ENCODE peak calls at places on chromosomes 5 and 9, in six cellular contexts. N is SK-N-SH, P is stomach, X is sigmoid colon, G is ovary, I is GM12878. O is an unnamed sample. For H3K36me3, the result is how much of the 10 kb centered on the place peaks cover.

GRCh38 chr9:113547501-113547900 is 84.0 kb downstream of the RGS3 start:
- DNase-seq in N (no peak), P (no peak), X (no peak), G (no peak), I (no peak), O (no peak)

GRCh38 chr5:134041570-134042411 is 37.0 kb upstream of the VDAC1 start:
- DNase-seq in N (no peak), P (no peak), X (no peak), G (no peak), I (peak), O (no peak)

GRCh38 chr5:155651-156410 is 35.5 kb upstream of the LRRC14B start:
- DNase-seq in N (no peak), P (no peak), X (peak), G (no peak), I (no peak), O (no peak)

GRCh38 chr9:131925677-131926076 is 154.0 kb downstream of the MED27 start:
- DNase-seq in N (no peak), P (no peak), X (no peak), G (no peak), I (no peak), O (no peak)

GRCh38 chr9:86303316-86303975 is 21.1 kb upstream of the ISCA1 start:
- DNase-seq in N (no peak), P (no peak), X (no peak), G (no peak), I (no peak), O (no peak)

GRCh38 chr9:95452176-95452575 is 64.6 kb downstream of the PTCH1 start:
- DNase-seq in N (no peak), P (no peak), X (no peak), G (no peak), I (no peak), O (no peak)

GRCh38 chr5:111781200-111781599 is 24.2 kb upstream of the NREP start:
- DNase-seq in N (no peak), P (peak), X (peak), G (peak), I (no peak), O (peak)

GRCh38 chr5:118990582-118990981 is 2.2 kb upstream of the DTWD2 start:
- DNase-seq in N (no peak), P (no peak), X (no peak), G (no peak), I (no peak), O (no peak)

GRCh38 chr5:32233696-32234447 is 59.8 kb upstream of the GOLPH3 start:
- DNase-seq in N (no peak), P (peak), X (no peak), G (peak), I (no peak), O (peak)

GRCh38 chr9:136399176-136400037 is 563 bp downstream of the SNAPC4 start:
- DNase-seq in N (peak), P (no peak), X (no peak), G (peak), I (no peak), O (no peak)

GRCh38 chr5:111960466-111961215 is 203.6 kb upstream of the NREP start:
- DNase-seq in N (no peak), P (no peak), X (no peak), G (no peak), I (no peak), O (no peak)

GRCh38 chr5:163503106-163504090 is 2.0 kb upstream of the MAT2B start:
- DNase-seq in N (peak), P (peak), X (peak), G (peak), I (peak), O (no peak)

GRCh38 chr5:14208071-14209021 is 65.2 kb downstream of the TRIO start:
- DNase-seq in N (no peak), P (no peak), X (no peak), G (no peak), I (peak), O (no peak)

GRCh38 chr9:137026828-137027227 is 1.2 kb downstream of the ABCA2 start:
- DNase-seq in N (no peak), P (peak), X (no peak), G (no peak), I (no peak), O (no peak)

GRCh38 chr9:98654247-98654646 is 54.5 kb downstream of the GABBR2 start:
- DNase-seq in N (no peak), P (no peak), X (no peak), G (no peak), I (no peak), O (no peak)

GRCh38 chr5:24923400-24923799 is 278.6 kb upstream of the CDH10 start:
- DNase-seq in N (no peak), P (no peak), X (no peak), G (no peak), I (no peak), O (no peak)

GRCh38 chr5:2832394-2832793 is 80.9 kb upstream of the IRX2 start:
- DNase-seq in N (no peak), P (no peak), X (no peak), G (no peak), I (no peak), O (no peak)

GRCh38 chr5:4963265-4963664 is 176.9 kb upstream of the ADAMTS16 start:
- DNase-seq in N (no peak), P (no peak), X (no peak), G (no peak), I (no peak), O (no peak)

GRCh38 chr9:131395027-131395744 is 1.3 kb downstream of the PRRC2B start:
- DNase-seq in N (no peak), P (peak), X (no peak), G (peak), I (peak), O (no peak)

GRCh38 chr5:88826959-88827585 is 55.9 kb downstream of the MEF2C start:
- DNase-seq in N (no peak), P (no peak), X (peak), G (no peak), I (peak), O (peak)

GRCh38 chr9:35609001-35609819 is 4.1 kb downstream of the TESK1 start:
- DNase-seq in N (no peak), P (no peak), X (peak), G (no peak), I (no peak), O (no peak)

GRCh38 chr5:38803246-38803645 is 42.6 kb upstream of the OSMR start:
- DNase-seq in N (no peak), P (no peak), X (no peak), G (no peak), I (no peak), O (no peak)

GRCh38 chr5:38809388-38810359 is 36.1 kb upstream of the OSMR start:
- DNase-seq in N (peak), P (peak), X (peak), G (peak), I (no peak), O (peak)

GRCh38 chr5:38802125-38802524 is 43.7 kb upstream of the OSMR start:
- DNase-seq in N (no peak), P (no peak), X (no peak), G (no peak), I (no peak), O (no peak)

GRCh38 chr5:38808666-38809343 is 37.0 kb upstream of the OSMR start:
- DNase-seq in N (no peak), P (no peak), X (no peak), G (peak), I (no peak), O (no peak)

DNA sequence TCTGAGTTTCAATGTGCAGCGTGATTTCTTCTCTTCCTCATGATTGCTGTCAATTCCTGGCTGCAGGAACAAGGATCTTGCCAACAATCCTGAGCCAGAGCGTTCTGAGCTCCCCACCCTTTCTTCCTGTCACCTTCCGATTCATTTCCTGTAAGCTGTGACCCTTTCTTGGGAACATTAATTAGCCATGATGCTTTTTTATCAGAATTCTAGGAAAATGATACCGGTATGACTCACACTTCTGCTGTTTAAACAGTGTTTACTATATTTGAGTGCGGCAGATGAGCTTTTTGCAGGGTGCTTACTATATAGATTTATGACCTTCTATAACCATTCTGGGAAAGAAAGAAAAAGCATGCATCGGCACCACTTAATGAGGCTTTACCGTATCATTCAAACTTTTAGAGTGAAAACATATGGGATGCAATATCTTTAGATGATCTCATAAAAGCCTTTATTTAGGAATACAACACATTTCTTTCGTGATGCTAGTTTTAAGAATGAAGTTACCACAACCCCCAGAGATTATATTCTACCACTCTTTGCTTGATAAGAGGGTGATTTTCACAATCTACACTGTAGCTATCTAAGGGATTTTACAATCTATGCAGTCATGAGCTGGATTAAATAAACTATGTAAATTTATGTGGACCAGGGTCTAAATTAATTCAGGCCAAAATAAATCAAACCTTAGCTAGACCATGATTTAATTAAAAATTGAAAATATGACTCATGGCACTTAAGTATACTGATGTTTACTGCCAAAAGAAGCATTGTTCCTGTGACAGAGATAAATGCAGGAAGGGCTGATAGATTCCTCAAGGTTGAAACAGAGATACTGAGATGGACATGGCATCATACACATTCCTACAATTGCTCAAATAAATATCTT is 38.0 kb upstream of the OSMR start:
- DNase-seq in N (no peak), P (no peak), X (no peak), G (no peak), I (no peak), O (no peak)
- TF ChIP-seq EP300 in N (peak), P (no peak), X (no peak), G (peak), I (no peak), O (no peak)

GRCh38 chr9:19120846-19121245 is 6.4 kb downstream of the PLIN2 start:
- DNase-seq in N (no peak), P (no peak), X (no peak), G (no peak), I (no peak), O (no peak)

GRCh38 chr9:19122490-19123042 is 4.7 kb downstream of the PLIN2 start:
- DNase-seq in N (no peak), P (no peak), X (no peak), G (no peak), I (no peak), O (no peak)

GRCh38 chr9:19117039-19117716 is 10.1 kb downstream of the PLIN2 start:
- DNase-seq in N (no peak), P (no peak), X (no peak), G (no peak), I (no peak), O (no peak)

GRCh38 chr9:19119241-19119640 is 8.1 kb downstream of the PLIN2 start:
- DNase-seq in N (no peak), P (no peak), X (no peak), G (no peak), I (no peak), O (no peak)

DNA sequence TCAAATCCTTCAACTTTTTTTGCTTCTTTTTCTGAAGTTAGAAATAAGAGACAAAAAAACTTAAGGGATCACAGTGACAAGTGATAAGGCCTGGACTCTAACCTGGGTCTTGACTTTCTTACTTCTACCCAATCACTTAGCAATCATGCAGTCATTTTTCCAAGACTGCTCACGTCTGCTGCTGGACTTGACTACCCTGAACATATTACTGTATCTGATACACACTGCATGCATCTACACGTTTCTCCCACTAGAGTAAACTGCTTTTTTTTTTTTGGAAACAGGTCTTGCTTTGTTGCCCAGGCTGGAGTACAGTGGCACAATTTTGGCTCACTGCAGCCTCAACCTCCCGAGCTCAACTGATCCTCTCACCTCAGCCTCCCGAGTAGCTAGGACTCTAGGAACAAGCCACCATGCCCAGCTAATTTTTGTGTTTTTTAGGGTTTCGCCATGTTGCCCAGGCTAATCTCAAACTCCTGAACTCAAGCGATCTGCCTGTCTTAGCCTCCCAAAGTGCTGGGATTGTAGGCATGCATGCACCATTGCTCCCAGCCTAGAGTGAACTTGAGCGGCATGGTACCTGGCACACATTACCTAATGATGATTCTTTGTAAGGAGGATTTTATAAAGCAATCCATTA is 7.4 kb downstream of the PLIN2 start:
- DNase-seq in N (no peak), P (no peak), X (no peak), G (no peak), I (no peak), O (no peak)
- H3K36me3 ChIP-seq in N (half or more), P (half or more), X (under half), G (under half), I (under half), O (under half)

GRCh38 chr5:30098940-30099339 is 1094.5 kb upstream of the CDH6 start:
- DNase-seq in N (no peak), P (no peak), X (no peak), G (no peak), I (no peak), O (no peak)

GRCh38 chr5:30102185-30102584 is 1091.3 kb upstream of the CDH6 start:
- DNase-seq in N (no peak), P (no peak), X (no peak), G (no peak), I (no peak), O (no peak)

GRCh38 chr5:30100929-30101328 is 1092.6 kb upstream of the CDH6 start:
- DNase-seq in N (no peak), P (no peak), X (no peak), G (no peak), I (no peak), O (no peak)

GRCh38 chr5:30100148-30100547 is 1093.3 kb upstream of the CDH6 start:
- DNase-seq in N (no peak), P (no peak), X (no peak), G (no peak), I (no peak), O (no peak)

DNA sequence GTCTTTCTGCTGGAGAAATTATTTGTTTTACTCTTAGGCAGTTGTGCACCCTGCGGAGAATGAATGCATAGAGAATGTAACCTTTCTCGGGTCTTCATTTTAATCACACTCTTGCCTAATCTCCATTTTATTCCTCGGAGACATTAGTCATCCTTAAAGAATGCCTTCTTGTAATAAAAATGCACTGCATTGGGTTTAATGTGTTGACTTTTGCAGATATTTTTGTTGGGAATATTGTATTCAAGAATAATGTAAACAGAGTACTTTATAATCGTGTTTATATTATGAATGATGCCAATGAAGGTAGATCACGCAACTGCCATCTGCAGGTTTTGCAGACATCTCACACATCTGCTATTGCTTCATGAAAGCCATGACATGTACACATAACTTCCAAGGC is 1093.9 kb upstream of the CDH6 start:
- DNase-seq in N (no peak), P (no peak), X (no peak), G (no peak), I (no peak), O (no peak)
- TF ChIP-seq EP300 in N (no peak), P (no peak), X (no peak), G (no peak), I (no peak), O (no peak)

GRCh38 chr5:148421661-148422060 is 37.9 kb downstream of the FBXO38 start:
- DNase-seq in N (no peak), P (no peak), X (no peak), G (no peak), I (no peak), O (no peak)
- H3K36me3 ChIP-seq in N (half or more), P (half or more), X (under half), G (under half), I (under half), O (under half)

DNA sequence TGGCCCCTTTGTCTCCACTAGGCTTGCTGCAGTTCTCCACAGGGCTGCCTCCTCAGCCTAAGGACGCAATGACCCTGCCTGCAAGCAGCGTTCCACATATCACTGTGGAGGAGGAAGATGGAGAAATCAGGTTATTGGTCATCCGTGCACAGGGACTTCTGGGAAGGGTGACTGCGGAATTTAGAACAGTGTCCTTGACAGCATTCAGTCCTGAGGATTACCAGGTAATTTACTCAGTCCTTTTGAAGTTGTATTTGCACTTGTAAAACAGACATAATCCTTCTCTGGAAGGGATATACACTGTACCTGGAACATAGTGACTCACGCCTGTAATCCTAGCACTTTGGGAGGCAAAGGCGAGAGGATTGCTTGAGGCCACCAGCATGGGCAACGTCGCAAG is 116.6 kb downstream of the ADGRV1 start:
- DNase-seq in N (no peak), P (no peak), X (no peak), G (no peak), I (no peak), O (no peak)
- TF ChIP-seq EP300 in N (no peak), P (no peak), X (no peak), G (no peak), I (no peak), O (no peak)

DNA sequence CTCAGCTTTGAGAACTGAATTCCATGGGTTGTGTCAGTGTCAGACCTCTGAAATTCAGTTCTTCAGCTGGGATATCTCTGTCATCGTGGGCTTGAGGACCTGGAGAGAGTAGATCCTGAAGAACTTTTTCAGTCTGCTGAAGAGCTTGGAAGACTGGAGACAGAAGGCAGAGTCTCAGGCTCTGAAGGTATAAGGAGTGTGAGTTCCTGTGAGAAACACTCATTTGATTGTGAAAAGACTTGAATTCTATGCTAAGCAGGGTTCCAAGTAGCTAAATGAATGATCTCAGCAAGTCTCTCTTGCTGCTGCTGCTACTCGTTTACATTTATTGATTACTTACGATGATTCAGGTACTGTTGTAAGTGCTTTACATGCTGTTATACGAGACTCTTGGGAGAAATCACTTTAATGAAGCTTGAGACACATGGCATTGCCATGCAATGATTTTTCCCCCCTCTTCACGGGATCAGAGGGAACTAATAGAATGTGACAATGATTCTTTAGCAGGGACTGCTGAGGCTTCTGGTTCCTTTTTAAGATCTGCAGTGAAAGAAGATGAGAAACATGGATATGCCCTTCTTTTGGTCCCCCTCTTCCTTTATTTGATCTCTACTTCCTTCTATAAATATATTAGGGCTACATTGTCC is 63.8 kb downstream of the PTTG1 start:
- DNase-seq in N (no peak), P (no peak), X (no peak), G (no peak), I (no peak), O (no peak)
- H3K36me3 ChIP-seq in N (under half), P (under half), X (under half), G (under half), I (under half), O (under half)

GRCh38 chr5:170155771-170156170 is 50.1 kb downstream of the FOXI1 start:
- DNase-seq in N (no peak), P (no peak), X (no peak), G (no peak), I (no peak), O (no peak)

GRCh38 chr5:170151105-170151831 is 45.6 kb downstream of the FOXI1 start:
- DNase-seq in N (no peak), P (no peak), X (no peak), G (no peak), I (no peak), O (no peak)

GRCh38 chr5:170154744-170155143 is 49.0 kb downstream of the FOXI1 start:
- DNase-seq in N (peak), P (no peak), X (no peak), G (no peak), I (no peak), O (no peak)

GRCh38 chr5:170150713-170151104 is 45.0 kb downstream of the FOXI1 start:
- DNase-seq in N (no peak), P (no peak), X (no peak), G (no peak), I (no peak), O (no peak)

DNA sequence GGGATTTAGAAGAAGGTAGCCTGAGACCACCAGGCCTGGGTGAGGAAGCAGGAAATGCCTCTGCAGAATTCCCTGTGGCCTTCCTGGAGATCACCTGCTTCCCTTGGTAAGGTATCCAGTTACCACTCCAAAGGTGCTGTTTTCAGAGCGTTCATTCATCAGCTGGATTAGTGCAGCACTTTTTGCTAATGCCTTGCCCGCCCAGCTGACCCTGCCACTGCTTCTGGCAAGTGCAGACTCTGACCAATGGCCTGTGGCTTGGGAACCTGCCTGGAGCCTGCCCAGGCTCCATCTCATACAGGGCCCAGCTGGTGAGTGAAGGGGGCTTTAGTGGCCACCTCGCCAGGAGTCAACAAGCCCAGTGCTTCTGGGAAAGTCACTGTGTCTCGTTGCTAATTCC is 48.6 kb downstream of the FOXI1 start:
- DNase-seq in N (peak), P (no peak), X (no peak), G (no peak), I (no peak), O (no peak)
- TF ChIP-seq EP300 in N (no peak), P (no peak), X (no peak), G (no peak), I (no peak), O (no peak)